ENCODE peak calls at places on chromosomes 7 and 10, in nine cellular contexts. One of them, this sample, is unnamed. For H3K9me2, the result is how much of the 10 kb centered on the place peaks cover.

GRCh38 chr10:63267414-63268138 is 134.4 kb downstream of the NRBF2 start:
- DNase-seq in GM23338: peak
- DNase-seq in Karpas-422: peak
- DNase-seq in PC-3: peak
- DNase-seq in GM23248: peak
- DNase-seq in MM.1S: peak
- DNase-seq in HCT116: peak
- DNase-seq in hepatocyte: peak
- DNase-seq in SK-N-SH: no peak
- DNase-seq in this sample: peak

GRCh38 chr7:135920478-135920877 is 56.7 kb downstream of the MTPN start:
- DNase-seq in GM23248: no peak
- DNase-seq in hepatocyte: no peak
- DNase-seq in Karpas-422: no peak
- DNase-seq in HCT116: no peak
- DNase-seq in GM23338: no peak
- DNase-seq in MM.1S: no peak
- DNase-seq in PC-3: no peak
- DNase-seq in SK-N-SH: no peak
- DNase-seq in this sample: no peak

GRCh38 chr10:125661942-125662515 is 20.9 kb downstream of the TEX36 start:
- DNase-seq in MM.1S: no peak
- DNase-seq in hepatocyte: peak
- DNase-seq in GM23338: no peak
- DNase-seq in HCT116: peak
- DNase-seq in PC-3: peak
- DNase-seq in SK-N-SH: no peak
- DNase-seq in GM23248: peak
- DNase-seq in Karpas-422: no peak
- DNase-seq in this sample: no peak

GRCh38 chr10:17290226-17290625 is 62.2 kb downstream of the VIM start:
- DNase-seq in PC-3: peak
- DNase-seq in SK-N-SH: peak
- DNase-seq in GM23248: peak
- DNase-seq in GM23338: peak
- DNase-seq in MM.1S: no peak
- DNase-seq in hepatocyte: no peak
- DNase-seq in HCT116: peak
- DNase-seq in Karpas-422: peak
- DNase-seq in this sample: peak

GRCh38 chr10:97367126-97367649 is 32.7 kb upstream of the FRAT2 start:
- DNase-seq in MM.1S: no peak
- DNase-seq in PC-3: no peak
- DNase-seq in hepatocyte: no peak
- DNase-seq in GM23248: no peak
- DNase-seq in HCT116: no peak
- DNase-seq in GM23338: no peak
- DNase-seq in SK-N-SH: no peak
- DNase-seq in Karpas-422: no peak
- DNase-seq in this sample: no peak

GRCh38 chr7:36151921-36152755 is 916 bp upstream of the EEPD1 start:
- DNase-seq in GM23338: no peak
- DNase-seq in MM.1S: no peak
- DNase-seq in HCT116: no peak
- DNase-seq in GM23248: no peak
- DNase-seq in PC-3: no peak
- DNase-seq in hepatocyte: no peak
- DNase-seq in SK-N-SH: no peak
- DNase-seq in Karpas-422: no peak
- DNase-seq in this sample: no peak

GRCh38 chr7:1748076-1748750 is 78.1 kb downstream of the ELFN1 start:
- DNase-seq in PC-3: peak
- DNase-seq in Karpas-422: no peak
- DNase-seq in GM23338: no peak
- DNase-seq in SK-N-SH: no peak
- DNase-seq in HCT116: no peak
- DNase-seq in MM.1S: no peak
- DNase-seq in GM23248: peak
- DNase-seq in hepatocyte: no peak
- DNase-seq in this sample: no peak

GRCh38 chr7:26705567-26705966 is 158.8 kb downstream of the SKAP2 start:
- DNase-seq in PC-3: peak
- DNase-seq in hepatocyte: peak
- DNase-seq in Karpas-422: no peak
- DNase-seq in HCT116: no peak
- DNase-seq in GM23248: peak
- DNase-seq in SK-N-SH: peak
- DNase-seq in GM23338: no peak
- DNase-seq in MM.1S: no peak
- DNase-seq in this sample: no peak

GRCh38 chr10:60978287-60979115 is 34.5 kb upstream of the RHOBTB1 start:
- DNase-seq in MM.1S: no peak
- DNase-seq in GM23248: peak
- DNase-seq in GM23338: no peak
- DNase-seq in HCT116: peak
- DNase-seq in PC-3: peak
- DNase-seq in hepatocyte: peak
- DNase-seq in Karpas-422: no peak
- DNase-seq in SK-N-SH: no peak
- DNase-seq in this sample: no peak

GRCh38 chr7:134520130-134520529 is 7.2 kb upstream of the AKR1B10 start:
- DNase-seq in PC-3: peak
- DNase-seq in GM23338: no peak
- DNase-seq in GM23248: peak
- DNase-seq in MM.1S: no peak
- DNase-seq in HCT116: no peak
- DNase-seq in Karpas-422: no peak
- DNase-seq in hepatocyte: no peak
- DNase-seq in SK-N-SH: no peak
- DNase-seq in this sample: no peak

GRCh38 chr7:6532516-6532915 is 18.7 kb downstream of the GRID2IP start:
- DNase-seq in HCT116: no peak
- DNase-seq in GM23338: no peak
- DNase-seq in SK-N-SH: no peak
- DNase-seq in GM23248: no peak
- DNase-seq in hepatocyte: no peak
- DNase-seq in MM.1S: no peak
- DNase-seq in PC-3: no peak
- DNase-seq in Karpas-422: no peak
- DNase-seq in this sample: no peak

GRCh38 chr7:51069411-51070083 is 247.1 kb downstream of the COBL start:
- DNase-seq in PC-3: peak
- DNase-seq in GM23338: no peak
- DNase-seq in hepatocyte: no peak
- DNase-seq in HCT116: no peak
- DNase-seq in GM23248: peak
- DNase-seq in SK-N-SH: no peak
- DNase-seq in Karpas-422: no peak
- DNase-seq in MM.1S: no peak
- DNase-seq in this sample: no peak

GRCh38 chr7:77157446-77157845 is 35.0 kb downstream of the CCDC146 start:
- DNase-seq in MM.1S: peak
- DNase-seq in Karpas-422: no peak
- DNase-seq in hepatocyte: no peak
- DNase-seq in HCT116: no peak
- DNase-seq in PC-3: no peak
- DNase-seq in GM23338: no peak
- DNase-seq in SK-N-SH: no peak
- DNase-seq in GM23248: peak
- DNase-seq in this sample: no peak

GRCh38 chr7:154676422-154677073 is 326.4 kb downstream of the PAXIP1 start:
- DNase-seq in SK-N-SH: no peak
- DNase-seq in Karpas-422: no peak
- DNase-seq in MM.1S: peak
- DNase-seq in hepatocyte: peak
- DNase-seq in GM23338: no peak
- DNase-seq in PC-3: no peak
- DNase-seq in HCT116: no peak
- DNase-seq in GM23248: no peak
- DNase-seq in this sample: no peak

GRCh38 chr10:2665772-2666171 is 401.6 kb upstream of the PFKP start:
- DNase-seq in SK-N-SH: no peak
- DNase-seq in HCT116: no peak
- DNase-seq in GM23248: no peak
- DNase-seq in MM.1S: no peak
- DNase-seq in PC-3: no peak
- DNase-seq in Karpas-422: no peak
- DNase-seq in hepatocyte: no peak
- DNase-seq in GM23338: no peak
- DNase-seq in this sample: no peak

GRCh38 chr7:154842608-154843007 is 160.3 kb downstream of the PAXIP1 start:
- DNase-seq in PC-3: peak
- DNase-seq in GM23248: no peak
- DNase-seq in GM23338: no peak
- DNase-seq in MM.1S: no peak
- DNase-seq in SK-N-SH: peak
- DNase-seq in hepatocyte: no peak
- DNase-seq in HCT116: no peak
- DNase-seq in Karpas-422: no peak
- DNase-seq in this sample: no peak

GRCh38 chr10:32932330-32932729 is 25.7 kb downstream of the ITGB1 start:
- DNase-seq in MM.1S: no peak
- DNase-seq in HCT116: no peak
- DNase-seq in Karpas-422: no peak
- DNase-seq in GM23338: no peak
- DNase-seq in hepatocyte: no peak
- DNase-seq in SK-N-SH: no peak
- DNase-seq in GM23248: no peak
- DNase-seq in PC-3: no peak
- DNase-seq in this sample: no peak
- H3K27ac ChIP-seq in MM.1S: no peak
- H3K27ac ChIP-seq in HCT116: no peak
- H3K27ac ChIP-seq in Karpas-422: no peak
- H3K27ac ChIP-seq in GM23338: no peak
- H3K27ac ChIP-seq in hepatocyte: no peak
- H3K27ac ChIP-seq in SK-N-SH: peak
- H3K27ac ChIP-seq in GM23248: peak
- H3K27ac ChIP-seq in PC-3: no peak
- H3K27ac ChIP-seq in this sample: no peak

DNA sequence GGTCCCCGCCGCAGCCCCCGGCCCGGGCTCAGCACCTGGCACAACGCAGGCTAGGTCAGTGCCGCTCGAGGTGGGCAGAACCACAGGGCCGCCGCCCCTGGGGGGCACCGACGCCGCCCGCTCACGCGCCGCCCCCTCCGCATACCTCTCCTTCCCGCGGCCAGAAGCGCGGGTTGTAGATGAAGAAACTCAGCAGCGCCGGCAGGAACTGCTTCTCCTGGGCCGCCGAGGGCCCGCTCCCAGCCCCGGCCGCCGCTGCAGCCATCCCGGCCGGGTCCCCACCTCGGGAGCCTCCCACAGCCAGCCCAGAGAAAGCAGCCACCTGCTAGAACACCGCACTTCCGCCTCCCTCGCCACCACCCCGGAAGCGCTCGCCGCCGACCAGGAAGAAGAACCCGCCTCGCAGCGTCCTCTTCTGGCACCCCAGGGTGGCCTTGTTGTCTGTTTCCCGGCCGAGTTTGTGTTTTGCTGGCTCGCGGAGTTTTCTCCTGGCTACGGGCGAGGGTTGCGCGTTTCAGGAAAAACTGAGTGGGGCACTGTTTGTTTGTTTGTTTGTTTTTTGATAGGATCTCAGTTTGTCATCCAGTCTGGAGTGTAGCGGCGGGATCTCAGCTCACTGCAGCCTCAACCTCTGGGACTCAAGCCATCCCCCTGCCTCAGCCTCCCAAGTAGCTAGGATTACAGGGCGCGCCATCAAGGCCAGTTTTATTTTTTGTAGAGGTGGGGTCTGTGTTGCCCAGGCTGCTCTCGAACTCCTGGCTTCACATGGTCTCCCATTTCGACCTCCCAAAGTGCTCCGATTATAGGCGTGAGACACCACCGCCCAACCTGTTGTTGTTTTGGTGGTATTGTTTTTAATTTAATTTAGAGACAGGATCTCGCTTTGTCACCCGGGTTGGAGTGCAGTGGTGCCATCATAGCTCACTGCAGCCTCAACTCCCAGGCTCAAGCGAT is 17.7 kb downstream of the OCM2 start:
- DNase-seq in SK-N-SH: peak
- DNase-seq in HCT116: peak
- DNase-seq in Karpas-422: peak
- DNase-seq in GM23338: peak
- DNase-seq in MM.1S: peak
- DNase-seq in PC-3: peak
- DNase-seq in hepatocyte: peak
- DNase-seq in GM23248: peak
- DNase-seq in this sample: peak
- H3K9me2 ChIP-seq in SK-N-SH: under half
- H3K9me2 ChIP-seq in HCT116: under half
- H3K9me2 ChIP-seq in Karpas-422: under half
- H3K9me2 ChIP-seq in GM23338: under half
- H3K9me2 ChIP-seq in MM.1S: under half
- H3K9me2 ChIP-seq in PC-3: under half
- H3K9me2 ChIP-seq in hepatocyte: under half
- H3K9me2 ChIP-seq in GM23248: under half
- H3K9me2 ChIP-seq in this sample: under half

GRCh38 chr10:128209862-128210214 is 83.6 kb upstream of the MKI67 start:
- DNase-seq in hepatocyte: no peak
- DNase-seq in GM23248: no peak
- DNase-seq in HCT116: no peak
- DNase-seq in MM.1S: no peak
- DNase-seq in GM23338: no peak
- DNase-seq in Karpas-422: no peak
- DNase-seq in PC-3: no peak
- DNase-seq in SK-N-SH: no peak
- DNase-seq in this sample: no peak

GRCh38 chr10:128211064-128211504 is 84.9 kb upstream of the MKI67 start:
- DNase-seq in HCT116: no peak
- DNase-seq in Karpas-422: no peak
- DNase-seq in MM.1S: no peak
- DNase-seq in hepatocyte: no peak
- DNase-seq in PC-3: no peak
- DNase-seq in GM23248: no peak
- DNase-seq in GM23338: peak
- DNase-seq in SK-N-SH: peak
- DNase-seq in this sample: no peak

GRCh38 chr10:128206676-128207075 is 80.5 kb upstream of the MKI67 start:
- DNase-seq in HCT116: no peak
- DNase-seq in Karpas-422: no peak
- DNase-seq in PC-3: no peak
- DNase-seq in MM.1S: no peak
- DNase-seq in GM23338: no peak
- DNase-seq in hepatocyte: no peak
- DNase-seq in GM23248: no peak
- DNase-seq in SK-N-SH: no peak
- DNase-seq in this sample: no peak

GRCh38 chr10:128211953-128212727 is 85.9 kb upstream of the MKI67 start:
- DNase-seq in Karpas-422: peak
- DNase-seq in hepatocyte: peak
- DNase-seq in SK-N-SH: peak
- DNase-seq in HCT116: peak
- DNase-seq in GM23248: peak
- DNase-seq in PC-3: peak
- DNase-seq in GM23338: peak
- DNase-seq in MM.1S: peak
- DNase-seq in this sample: peak

GRCh38 chr10:128210215-128211063 is 84.2 kb upstream of the MKI67 start:
- DNase-seq in GM23248: peak
- DNase-seq in HCT116: peak
- DNase-seq in SK-N-SH: peak
- DNase-seq in Karpas-422: no peak
- DNase-seq in MM.1S: peak
- DNase-seq in PC-3: peak
- DNase-seq in hepatocyte: peak
- DNase-seq in GM23338: peak
- DNase-seq in this sample: no peak
- H3K27ac ChIP-seq in GM23248: no peak
- H3K27ac ChIP-seq in HCT116: peak
- H3K27ac ChIP-seq in SK-N-SH: no peak
- H3K27ac ChIP-seq in Karpas-422: no peak
- H3K27ac ChIP-seq in MM.1S: no peak
- H3K27ac ChIP-seq in PC-3: no peak
- H3K27ac ChIP-seq in hepatocyte: no peak
- H3K27ac ChIP-seq in GM23338: no peak
- H3K27ac ChIP-seq in this sample: no peak

GRCh38 chr7:38438938-38439337 is 165.5 kb upstream of the TARP start:
- DNase-seq in HCT116: no peak
- DNase-seq in PC-3: no peak
- DNase-seq in hepatocyte: no peak
- DNase-seq in GM23248: peak
- DNase-seq in SK-N-SH: no peak
- DNase-seq in GM23338: no peak
- DNase-seq in MM.1S: no peak
- DNase-seq in Karpas-422: no peak
- DNase-seq in this sample: no peak
- H3K9me2 ChIP-seq in HCT116: under half
- H3K9me2 ChIP-seq in PC-3: under half
- H3K9me2 ChIP-seq in hepatocyte: under half
- H3K9me2 ChIP-seq in GM23248: under half
- H3K9me2 ChIP-seq in SK-N-SH: under half
- H3K9me2 ChIP-seq in GM23338: under half
- H3K9me2 ChIP-seq in MM.1S: under half
- H3K9me2 ChIP-seq in Karpas-422: under half
- H3K9me2 ChIP-seq in this sample: under half